ENCODE peak calls at places on chromosomes 6 and 20, in five cellular contexts. Q is CD8-positive, alpha-beta T cell; K is effector memory CD8-positive, alpha-beta T cell; I is stimulated activated naive CD4-positive, alpha-beta T cell; M is pancreas. X is an unnamed sample.

GRCh38 chr20:33147299-33147698 is 20.7 kb upstream of the BPIFA2 start:
- DNase-seq in K (no peak), I (no peak), M (no peak), Q (no peak), X (no peak)

GRCh38 chr6:112443118-112443641 is 96.0 kb downstream of the RFPL4B start:
- DNase-seq in I (no peak), Q (no peak), K (no peak), M (no peak), X (no peak)

GRCh38 chr6:108080010-108080780 is 5.7 kb upstream of the OSTM1 start:
- DNase-seq in M (no peak), I (no peak), K (no peak), Q (no peak), X (no peak)

GRCh38 chr6:33746036-33746600 is 587 bp downstream of the IP6K3 start:
- DNase-seq in Q (no peak), M (peak), I (no peak), K (no peak), X (no peak)

GRCh38 chr20:62226707-62227590 is 6.9 kb upstream of the HRH3 start:
- DNase-seq in I (no peak), Q (no peak), K (no peak), M (peak), X (no peak)

GRCh38 chr20:16459019-16459700 is 114.1 kb downstream of the KIF16B start:
- DNase-seq in K (no peak), Q (no peak), I (no peak), M (no peak), X (no peak)

GRCh38 chr6:28758046-28758817 is 165.6 kb downstream of the TRIM27 start:
- DNase-seq in I (no peak), Q (no peak), K (no peak), M (no peak), X (no peak)

GRCh38 chr6:166419268-166419667 is 36.5 kb upstream of the MPC1 start:
- DNase-seq in K (peak), I (no peak), Q (peak), M (no peak), X (peak)

GRCh38 chr6:142266060-142266459 is 35.7 kb upstream of the ADGRG6 start:
- DNase-seq in Q (no peak), I (no peak), M (no peak), K (no peak), X (no peak)

GRCh38 chr6:43910638-43911353 is 140.8 kb downstream of the VEGFA start:
- DNase-seq in I (no peak), K (no peak), Q (no peak), M (no peak), X (no peak)

GRCh38 chr6:14074723-14075503 is 42.7 kb upstream of the CD83 start:
- DNase-seq in I (peak), Q (peak), K (peak), M (no peak), X (peak)

GRCh38 chr6:154354265-154354777 is 2.3 kb downstream of the IPCEF1 start:
- DNase-seq in Q (no peak), I (no peak), M (no peak), K (no peak), X (no peak)

GRCh38 chr6:170107606-170108222 is 183.2 kb downstream of the DLL1 start:
- DNase-seq in I (no peak), K (no peak), Q (peak), M (no peak), X (no peak)